ENCODE peak calls at places on chromosomes 11 and 22, in four cellular contexts. Q, F, O and Y are unnamed samples.

GRCh38 chr11:130528301-130528651 is 79.8 kb downstream of the ADAMTS15 start:
- DNase-seq in O (no peak), Q (no peak), F (no peak), Y (no peak)

GRCh38 chr22:27800250-27801131 is 1.1 kb downstream of the MN1 start:
- DNase-seq in O (no peak), F (peak; percentile 56), Q (peak; percentile 60), Y (no peak)

GRCh38 chr22:50326959-50327710 is at the start of gene DENND6B:
- DNase-seq in O (peak; percentile 79), Q (peak; percentile 64), F (peak; percentile 87), Y (no peak)

GRCh38 chr22:46286941-46287872 is 9.5 kb upstream of the GTSE1 start:
- DNase-seq in Q (no peak), F (no peak), O (no peak), Y (no peak)

GRCh38 chr22:31284241-31284745 is 8.0 kb downstream of the PIK3IP1 start:
- DNase-seq in Q (no peak), F (no peak), O (no peak), Y (no peak)

GRCh38 chr22:18954333-18954732 is 18.2 kb upstream of the PRODH start:
- DNase-seq in O (peak; percentile 61), F (peak; percentile 64), Q (peak; percentile 35), Y (no peak)

GRCh38 chr11:61092908-61093763 is 9.2 kb upstream of the CD5 start:
- DNase-seq in Q (no peak), F (no peak), O (no peak), Y (no peak)

GRCh38 chr22:32660292-32660691 is 141.2 kb upstream of the TIMP3 start:
- DNase-seq in O (peak; percentile 63), F (peak; percentile 76), Q (peak; percentile 62), Y (no peak)

GRCh38 chr11:77418981-77419592 is 54.8 kb downstream of the PAK1 start:
- DNase-seq in Q (no peak), F (no peak), O (no peak), Y (no peak)

GRCh38 chr11:77040889-77041288 is 6.7 kb downstream of the B3GNT6 start:
- DNase-seq in O (no peak), F (no peak), Q (no peak), Y (no peak)

GRCh38 chr11:119029340-119030028 is 1.2 kb downstream of the SLC37A4 start:
- DNase-seq in F (peak; percentile 60), Q (no peak), O (peak; percentile 50), Y (peak; percentile 62)

GRCh38 chr11:64876226-64876750 is 2.1 kb downstream of the EHD1 start:
- DNase-seq in F (no peak), O (no peak), Q (no peak), Y (no peak)

GRCh38 chr11:67269401-67270255 is 3.4 kb downstream of the GRK2 start:
- DNase-seq in Q (no peak), F (peak; percentile 66), O (peak; percentile 36), Y (no peak)

GRCh38 chr11:96112192-96113099 is 188.5 kb upstream of the MTMR2 start:
- DNase-seq in Q (no peak), O (no peak), F (no peak), Y (no peak)

GRCh38 chr11:121321614-121322243 is 29.2 kb downstream of the SC5D start:
- DNase-seq in F (no peak), O (no peak), Q (peak; percentile 16), Y (no peak)

GRCh38 chr11:124863137-124863825 is 2.0 kb upstream of the ROBO3 start:
- DNase-seq in O (peak; percentile 60), F (no peak), Q (no peak), Y (no peak)
- H3K4me3 ChIP-seq in O (no peak overlapping the region), F (no peak overlapping the region), Q (no peak overlapping the region), Y (no peak overlapping the region)

GRCh38 chr11:66142370-66143263 is 72.5 kb downstream of the PACS1 start:
- DNase-seq in O (no peak), Q (peak; percentile 84), F (no peak), Y (no peak)
- H3K4me3 ChIP-seq in O (no peak overlapping the region), Q (no peak overlapping the region), F (no peak overlapping the region), Y (no peak overlapping the region)

DNA sequence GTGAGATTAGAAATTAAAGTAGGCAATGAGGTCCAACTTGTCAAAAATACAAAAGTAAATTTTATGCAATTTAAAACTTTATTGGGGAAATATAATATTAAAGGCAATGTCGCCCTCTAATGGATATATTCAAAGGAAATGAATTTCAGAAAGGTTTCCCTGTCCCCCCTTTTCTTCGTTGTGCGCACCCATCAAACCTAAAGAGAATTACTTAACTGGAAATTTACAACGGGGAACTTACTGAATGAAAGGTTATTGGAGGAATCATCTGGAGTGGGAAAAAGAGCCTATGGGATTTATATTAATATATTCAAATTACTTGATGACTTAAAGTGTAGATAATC is 1.7 kb upstream of the ABTB2 start:
- DNase-seq in Q (no peak), O (no peak), F (no peak), Y (no peak)
- H3K4me3 ChIP-seq in Q (peak overlapping the region; percentile 33), O (no peak overlapping the region), F (no peak overlapping the region), Y (no peak overlapping the region)

GRCh38 chr11:315051-315481 is 1.2 kb downstream of the IFITM1 start:
- DNase-seq in Q (no peak), O (no peak), F (peak; percentile 44), Y (no peak)

GRCh38 chr11:309558-309855 is 1.9 kb downstream of the IFITM2 start:
- DNase-seq in Q (no peak), O (no peak), F (no peak), Y (no peak)

GRCh38 chr11:313787-314547 is at the start of gene IFITM1:
- DNase-seq in O (no peak), Q (peak; percentile 33), F (peak; percentile 48), Y (peak; percentile 57)

GRCh38 chr11:313304-313786 is 495 bp upstream of the IFITM1 start:
- DNase-seq in O (no peak), Q (no peak), F (peak; percentile 44), Y (no peak)

GRCh38 chr11:312092-312816 is 1.6 kb upstream of the IFITM1 start:
- DNase-seq in F (peak; percentile 41), Q (no peak), O (no peak), Y (no peak)
- H3K4me3 ChIP-seq in F (no peak overlapping the region), Q (no peak overlapping the region), O (no peak overlapping the region), Y (no peak overlapping the region)

DNA sequence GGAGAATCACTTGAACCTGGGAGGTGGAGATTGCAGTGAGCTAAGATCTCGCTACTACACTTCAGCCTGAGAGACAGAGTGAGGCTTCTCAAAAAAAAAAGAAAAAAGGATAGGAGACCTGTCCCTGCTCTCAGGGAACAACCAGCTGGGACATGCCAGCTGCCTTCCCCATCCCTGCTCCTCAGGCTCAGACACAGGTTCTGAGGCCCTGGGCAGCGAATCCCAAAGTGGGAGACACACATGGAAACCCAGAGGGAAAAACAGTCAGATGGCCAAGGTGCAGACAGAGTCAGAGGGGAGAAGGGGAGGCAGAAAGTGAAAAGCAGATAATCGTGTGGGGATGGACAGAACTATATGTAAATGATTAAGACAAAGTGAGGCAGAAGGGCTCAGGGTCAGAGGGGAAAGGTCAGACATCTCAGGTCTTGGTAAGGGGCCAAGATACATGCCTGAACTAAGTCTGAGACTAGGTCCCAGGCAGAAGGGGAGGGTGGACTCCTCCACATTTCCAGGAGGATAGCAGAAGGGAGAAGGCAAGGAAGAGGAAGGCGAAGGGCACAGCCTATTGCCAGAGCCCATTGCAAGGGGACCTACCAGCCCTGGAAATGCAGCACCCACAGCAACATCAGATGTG is 14.2 kb downstream of the STARD10 start:
- DNase-seq in O (no peak), Q (no peak), F (no peak), Y (no peak)
- H3K4me3 ChIP-seq in O (no peak overlapping the region), Q (no peak overlapping the region), F (no peak overlapping the region), Y (no peak overlapping the region)

GRCh38 chr11:128695539-128696221 is 1.8 kb downstream of the FLI1 start:
- DNase-seq in O (peak; percentile 78), Q (no peak), F (peak; percentile 78), Y (no peak)

GRCh38 chr11:128694618-128695481 is 978 bp downstream of the FLI1 start:
- DNase-seq in F (peak; percentile 74), Q (no peak), O (peak; percentile 60), Y (no peak)

GRCh38 chr11:128692750-128693578 is 908 bp upstream of the FLI1 start:
- DNase-seq in O (peak; percentile 53), F (peak; percentile 71), Q (peak; percentile 52), Y (no peak)

GRCh38 chr11:128697645-128698174 is 3.8 kb downstream of the FLI1 start:
- DNase-seq in F (no peak), O (no peak), Q (no peak), Y (no peak)

GRCh38 chr11:128696930-128697329 is 3.1 kb downstream of the FLI1 start:
- DNase-seq in O (no peak), F (no peak), Q (no peak), Y (no peak)
- H3K4me3 ChIP-seq in O (no peak overlapping the region), F (no peak overlapping the region), Q (no peak overlapping the region), Y (no peak overlapping the region)